ENCODE peak calls at places on chromosomes 16 and 17, in ten cellular contexts. One of them, this sample, is unnamed.

GRCh38 chr17:17807440-17807839 is 29.3 kb downstream of the SREBF1 start:
- DNase-seq in ACHN: no peak
- DNase-seq in nephron progenitor cell: no peak
- DNase-seq in omental fat pad: no peak
- DNase-seq in NCI-H1436: no peak
- DNase-seq in AG09319: no peak
- DNase-seq in RWPE1: no peak
- DNase-seq in anterior cingulate cortex: no peak
- DNase-seq in NCI-H748 treated with DMSO at 0.1 percent for 48 hours: no peak
- DNase-seq in prostate gland: no peak
- DNase-seq in this sample: no peak

GRCh38 chr17:16354585-16354984 is 1.3 kb upstream of the CENPV start:
- DNase-seq in nephron progenitor cell: no peak
- DNase-seq in anterior cingulate cortex: no peak
- DNase-seq in RWPE1: no peak
- DNase-seq in ACHN: no peak
- DNase-seq in omental fat pad: no peak
- DNase-seq in NCI-H748 treated with DMSO at 0.1 percent for 48 hours: no peak
- DNase-seq in NCI-H1436: no peak
- DNase-seq in prostate gland: no peak
- DNase-seq in AG09319: no peak
- DNase-seq in this sample: no peak

GRCh38 chr17:49454050-49454449 is 39.4 kb upstream of the PHB1 start:
- DNase-seq in ACHN: no peak
- DNase-seq in NCI-H1436: no peak
- DNase-seq in omental fat pad: no peak
- DNase-seq in RWPE1: no peak
- DNase-seq in nephron progenitor cell: no peak
- DNase-seq in AG09319: no peak
- DNase-seq in NCI-H748 treated with DMSO at 0.1 percent for 48 hours: no peak
- DNase-seq in prostate gland: no peak
- DNase-seq in anterior cingulate cortex: no peak
- DNase-seq in this sample: no peak

GRCh38 chr16:88497561-88498420 is 44.7 kb downstream of the ZFPM1 start:
- DNase-seq in nephron progenitor cell: no peak
- DNase-seq in NCI-H1436: no peak
- DNase-seq in ACHN: no peak
- DNase-seq in prostate gland: no peak
- DNase-seq in RWPE1: no peak
- DNase-seq in AG09319: no peak
- DNase-seq in omental fat pad: no peak
- DNase-seq in anterior cingulate cortex: no peak
- DNase-seq in NCI-H748 treated with DMSO at 0.1 percent for 48 hours: no peak
- DNase-seq in this sample: no peak

GRCh38 chr17:21089933-21090888 is 36.6 kb upstream of the DHRS7B start:
- DNase-seq in AG09319: no peak
- DNase-seq in NCI-H1436: no peak
- DNase-seq in ACHN: no peak
- DNase-seq in NCI-H748 treated with DMSO at 0.1 percent for 48 hours: no peak
- DNase-seq in nephron progenitor cell: no peak
- DNase-seq in prostate gland: no peak
- DNase-seq in anterior cingulate cortex: no peak
- DNase-seq in omental fat pad: no peak
- DNase-seq in RWPE1: no peak
- DNase-seq in this sample: no peak

GRCh38 chr17:2303278-2304188 is at the start of the genes SMG6 and SRR:
- DNase-seq in ACHN: peak; percentile 92
- DNase-seq in nephron progenitor cell: peak; percentile 94
- DNase-seq in prostate gland: peak; percentile 90
- DNase-seq in NCI-H1436: peak; percentile 90
- DNase-seq in RWPE1: peak; percentile 99
- DNase-seq in anterior cingulate cortex: peak; percentile 72
- DNase-seq in omental fat pad: peak; percentile 74
- DNase-seq in AG09319: peak; percentile 56
- DNase-seq in NCI-H748 treated with DMSO at 0.1 percent for 48 hours: peak; percentile 87
- DNase-seq in this sample: peak; percentile 96

GRCh38 chr16:66439051-66439730 is 12.1 kb downstream of the BEAN1 start:
- DNase-seq in prostate gland: no peak
- DNase-seq in RWPE1: no peak
- DNase-seq in anterior cingulate cortex: no peak
- DNase-seq in ACHN: no peak
- DNase-seq in NCI-H748 treated with DMSO at 0.1 percent for 48 hours: no peak
- DNase-seq in NCI-H1436: no peak
- DNase-seq in nephron progenitor cell: no peak
- DNase-seq in omental fat pad: no peak
- DNase-seq in AG09319: no peak
- DNase-seq in this sample: no peak

GRCh38 chr16:49345829-49346228 is 27.8 kb upstream of the C16orf78 start:
- DNase-seq in anterior cingulate cortex: no peak
- DNase-seq in RWPE1: peak; percentile 13
- DNase-seq in NCI-H1436: no peak
- DNase-seq in prostate gland: no peak
- DNase-seq in NCI-H748 treated with DMSO at 0.1 percent for 48 hours: no peak
- DNase-seq in omental fat pad: no peak
- DNase-seq in nephron progenitor cell: peak; percentile 81
- DNase-seq in AG09319: no peak
- DNase-seq in ACHN: peak; percentile 43
- DNase-seq in this sample: no peak

GRCh38 chr16:75413951-75414350 is 19.4 kb downstream of the CFDP1 start:
- DNase-seq in ACHN: no peak
- DNase-seq in RWPE1: no peak
- DNase-seq in nephron progenitor cell: no peak
- DNase-seq in NCI-H1436: no peak
- DNase-seq in prostate gland: no peak
- DNase-seq in NCI-H748 treated with DMSO at 0.1 percent for 48 hours: no peak
- DNase-seq in anterior cingulate cortex: no peak
- DNase-seq in omental fat pad: no peak
- DNase-seq in AG09319: no peak
- DNase-seq in this sample: no peak

GRCh38 chr16:53090271-53090590 is 35.4 kb downstream of the CHD9 start:
- DNase-seq in NCI-H1436: no peak
- DNase-seq in prostate gland: no peak
- DNase-seq in AG09319: no peak
- DNase-seq in omental fat pad: no peak
- DNase-seq in NCI-H748 treated with DMSO at 0.1 percent for 48 hours: no peak
- DNase-seq in anterior cingulate cortex: no peak
- DNase-seq in nephron progenitor cell: no peak
- DNase-seq in ACHN: no peak
- DNase-seq in RWPE1: no peak
- DNase-seq in this sample: no peak

GRCh38 chr16:86523166-86523740 is 12.9 kb downstream of the FOXF1 start:
- DNase-seq in omental fat pad: no peak
- DNase-seq in NCI-H748 treated with DMSO at 0.1 percent for 48 hours: no peak
- DNase-seq in AG09319: no peak
- DNase-seq in ACHN: no peak
- DNase-seq in RWPE1: no peak
- DNase-seq in NCI-H1436: no peak
- DNase-seq in prostate gland: no peak
- DNase-seq in anterior cingulate cortex: no peak
- DNase-seq in nephron progenitor cell: no peak
- DNase-seq in this sample: no peak

GRCh38 chr16:21645261-21645721 is 7.1 kb downstream of the IGSF6 start:
- DNase-seq in AG09319: no peak
- DNase-seq in prostate gland: no peak
- DNase-seq in NCI-H748 treated with DMSO at 0.1 percent for 48 hours: no peak
- DNase-seq in ACHN: peak; percentile 69
- DNase-seq in omental fat pad: no peak
- DNase-seq in RWPE1: no peak
- DNase-seq in NCI-H1436: no peak
- DNase-seq in nephron progenitor cell: no peak
- DNase-seq in anterior cingulate cortex: no peak
- DNase-seq in this sample: no peak

GRCh38 chr17:34354637-34355036 is 1.6 kb upstream of the CCL13 start:
- DNase-seq in RWPE1: no peak
- DNase-seq in nephron progenitor cell: no peak
- DNase-seq in NCI-H748 treated with DMSO at 0.1 percent for 48 hours: no peak
- DNase-seq in AG09319: peak; percentile 29
- DNase-seq in anterior cingulate cortex: no peak
- DNase-seq in NCI-H1436: no peak
- DNase-seq in omental fat pad: no peak
- DNase-seq in ACHN: no peak
- DNase-seq in prostate gland: no peak
- DNase-seq in this sample: no peak

GRCh38 chr17:9291912-9292562 is 270.7 kb downstream of the NTN1 start:
- DNase-seq in NCI-H748 treated with DMSO at 0.1 percent for 48 hours: peak; percentile 6
- DNase-seq in omental fat pad: no peak
- DNase-seq in anterior cingulate cortex: no peak
- DNase-seq in NCI-H1436: no peak
- DNase-seq in AG09319: peak; percentile 3
- DNase-seq in RWPE1: peak; percentile 34
- DNase-seq in ACHN: peak; percentile 30
- DNase-seq in nephron progenitor cell: peak; percentile 41
- DNase-seq in prostate gland: peak; percentile 46
- DNase-seq in this sample: peak; percentile 63

GRCh38 chr17:37265446-37266173 is 110.2 kb upstream of the C17orf78 start:
- DNase-seq in prostate gland: no peak
- DNase-seq in NCI-H748 treated with DMSO at 0.1 percent for 48 hours: no peak
- DNase-seq in anterior cingulate cortex: no peak
- DNase-seq in nephron progenitor cell: no peak
- DNase-seq in AG09319: no peak
- DNase-seq in NCI-H1436: no peak
- DNase-seq in RWPE1: no peak
- DNase-seq in omental fat pad: no peak
- DNase-seq in ACHN: no peak
- DNase-seq in this sample: no peak

GRCh38 chr17:59287887-59288286 is 43.6 kb upstream of the YPEL2 start:
- DNase-seq in ACHN: no peak
- DNase-seq in NCI-H1436: no peak
- DNase-seq in NCI-H748 treated with DMSO at 0.1 percent for 48 hours: no peak
- DNase-seq in prostate gland: no peak
- DNase-seq in omental fat pad: no peak
- DNase-seq in AG09319: no peak
- DNase-seq in RWPE1: no peak
- DNase-seq in anterior cingulate cortex: no peak
- DNase-seq in nephron progenitor cell: no peak
- DNase-seq in this sample: no peak

GRCh38 chr16:30532285-30533145 is 2.1 kb downstream of the ZNF747 start:
- DNase-seq in NCI-H748 treated with DMSO at 0.1 percent for 48 hours: no peak
- DNase-seq in AG09319: no peak
- DNase-seq in anterior cingulate cortex: no peak
- DNase-seq in NCI-H1436: no peak
- DNase-seq in prostate gland: no peak
- DNase-seq in omental fat pad: no peak
- DNase-seq in ACHN: no peak
- DNase-seq in RWPE1: no peak
- DNase-seq in nephron progenitor cell: no peak
- DNase-seq in this sample: no peak

GRCh38 chr17:8976638-8977037 is 11.1 kb upstream of the PIK3R5 start:
- DNase-seq in prostate gland: no peak
- DNase-seq in RWPE1: no peak
- DNase-seq in NCI-H1436: no peak
- DNase-seq in AG09319: no peak
- DNase-seq in ACHN: no peak
- DNase-seq in nephron progenitor cell: no peak
- DNase-seq in NCI-H748 treated with DMSO at 0.1 percent for 48 hours: peak; percentile 98
- DNase-seq in anterior cingulate cortex: no peak
- DNase-seq in omental fat pad: no peak
- DNase-seq in this sample: no peak

GRCh38 chr16:22007509-22008214 is at the start of gene MOSMO:
- DNase-seq in omental fat pad: no peak
- DNase-seq in NCI-H1436: peak; percentile 38
- DNase-seq in NCI-H748 treated with DMSO at 0.1 percent for 48 hours: no peak
- DNase-seq in anterior cingulate cortex: no peak
- DNase-seq in prostate gland: peak; percentile 65
- DNase-seq in nephron progenitor cell: peak; percentile 70
- DNase-seq in RWPE1: peak; percentile 73
- DNase-seq in AG09319: no peak
- DNase-seq in ACHN: peak; percentile 76
- DNase-seq in this sample: peak; percentile 71

GRCh38 chr17:80316927-80317705 is 56.5 kb downstream of the RNF213 start:
- DNase-seq in prostate gland: no peak
- DNase-seq in ACHN: no peak
- DNase-seq in anterior cingulate cortex: no peak
- DNase-seq in omental fat pad: no peak
- DNase-seq in NCI-H748 treated with DMSO at 0.1 percent for 48 hours: no peak
- DNase-seq in RWPE1: no peak
- DNase-seq in nephron progenitor cell: no peak
- DNase-seq in AG09319: no peak
- DNase-seq in NCI-H1436: no peak
- DNase-seq in this sample: no peak

GRCh38 chr17:59466943-59467801 is 98.2 kb upstream of the DHX40 start:
- DNase-seq in nephron progenitor cell: no peak
- DNase-seq in ACHN: no peak
- DNase-seq in NCI-H1436: peak; percentile 37
- DNase-seq in anterior cingulate cortex: no peak
- DNase-seq in prostate gland: no peak
- DNase-seq in RWPE1: no peak
- DNase-seq in NCI-H748 treated with DMSO at 0.1 percent for 48 hours: no peak
- DNase-seq in AG09319: no peak
- DNase-seq in omental fat pad: no peak
- DNase-seq in this sample: no peak

GRCh38 chr16:19179890-19180490 is 11.9 kb downstream of the SYT17 start:
- DNase-seq in omental fat pad: no peak
- DNase-seq in prostate gland: peak; percentile 69
- DNase-seq in NCI-H1436: peak; percentile 14
- DNase-seq in ACHN: peak; percentile 69
- DNase-seq in AG09319: no peak
- DNase-seq in RWPE1: peak; percentile 66
- DNase-seq in NCI-H748 treated with DMSO at 0.1 percent for 48 hours: no peak
- DNase-seq in nephron progenitor cell: peak; percentile 52
- DNase-seq in anterior cingulate cortex: peak; percentile 20
- DNase-seq in this sample: peak; percentile 76

GRCh38 chr17:82247856-82248671 is 19.2 kb downstream of the SLC16A3 start:
- DNase-seq in anterior cingulate cortex: no peak
- DNase-seq in AG09319: no peak
- DNase-seq in omental fat pad: no peak
- DNase-seq in NCI-H748 treated with DMSO at 0.1 percent for 48 hours: no peak
- DNase-seq in NCI-H1436: no peak
- DNase-seq in prostate gland: no peak
- DNase-seq in RWPE1: no peak
- DNase-seq in ACHN: no peak
- DNase-seq in nephron progenitor cell: no peak
- DNase-seq in this sample: no peak

GRCh38 chr17:64503341-64503740 is 2.7 kb downstream of the DDX5 start:
- DNase-seq in NCI-H1436: no peak
- DNase-seq in omental fat pad: no peak
- DNase-seq in nephron progenitor cell: no peak
- DNase-seq in anterior cingulate cortex: no peak
- DNase-seq in NCI-H748 treated with DMSO at 0.1 percent for 48 hours: no peak
- DNase-seq in ACHN: no peak
- DNase-seq in AG09319: no peak
- DNase-seq in RWPE1: no peak
- DNase-seq in prostate gland: no peak
- DNase-seq in this sample: no peak

GRCh38 chr17:78993241-78993956 is 13.7 kb upstream of the LGALS3BP start:
- DNase-seq in AG09319: no peak
- DNase-seq in RWPE1: no peak
- DNase-seq in anterior cingulate cortex: no peak
- DNase-seq in prostate gland: no peak
- DNase-seq in ACHN: peak; percentile 50
- DNase-seq in NCI-H748 treated with DMSO at 0.1 percent for 48 hours: no peak
- DNase-seq in NCI-H1436: no peak
- DNase-seq in omental fat pad: peak; percentile 79
- DNase-seq in nephron progenitor cell: peak; percentile 76
- DNase-seq in this sample: peak; percentile 83

GRCh38 chr17:40312131-40312731 is 3.3 kb downstream of the RARA start:
- DNase-seq in prostate gland: no peak
- DNase-seq in anterior cingulate cortex: peak; percentile 55
- DNase-seq in ACHN: peak; percentile 72
- DNase-seq in RWPE1: no peak
- DNase-seq in NCI-H748 treated with DMSO at 0.1 percent for 48 hours: no peak
- DNase-seq in AG09319: no peak
- DNase-seq in omental fat pad: peak; percentile 21
- DNase-seq in NCI-H1436: no peak
- DNase-seq in nephron progenitor cell: no peak
- DNase-seq in this sample: no peak

GRCh38 chr16:57245472-57246113 is 534 bp downstream of the ARL2BP start:
- DNase-seq in anterior cingulate cortex: no peak
- DNase-seq in RWPE1: peak; percentile 42
- DNase-seq in prostate gland: peak; percentile 24
- DNase-seq in nephron progenitor cell: no peak
- DNase-seq in NCI-H1436: no peak
- DNase-seq in NCI-H748 treated with DMSO at 0.1 percent for 48 hours: no peak
- DNase-seq in AG09319: no peak
- DNase-seq in ACHN: peak; percentile 16
- DNase-seq in omental fat pad: no peak
- DNase-seq in this sample: peak; percentile 43

GRCh38 chr17:38920374-38921291 is 4.8 kb upstream of the LASP1NB start:
- DNase-seq in prostate gland: no peak
- DNase-seq in NCI-H1436: no peak
- DNase-seq in ACHN: no peak
- DNase-seq in omental fat pad: no peak
- DNase-seq in nephron progenitor cell: no peak
- DNase-seq in RWPE1: no peak
- DNase-seq in anterior cingulate cortex: no peak
- DNase-seq in AG09319: no peak
- DNase-seq in NCI-H748 treated with DMSO at 0.1 percent for 48 hours: no peak
- DNase-seq in this sample: no peak

This sample was measured in HEK293T.